ENCODE peak calls at places on chromosome 19, in nine cellular contexts. W is A549, Z is HCT116, M is GM23338, E is Panc1, T is HepG2, B is SK-N-SH, S is GM12878, Y is K562. C is an unnamed sample.

GRCh38 chr19:55667958-55668357 is 7.1 kb upstream of the EPN1 start:
- DNase-seq in E (no peak), T (no peak), B (no peak), W (no peak), M (no peak), S (no peak), Z (no peak), Y (no peak), C (no peak)

GRCh38 chr19:12994701-12995595 is at the start of gene NFIX:
- DNase-seq in M (peak), Y (peak), T (peak), Z (no peak), E (no peak), S (no peak), W (no peak), B (peak), C (peak)

GRCh38 chr19:33387351-33388230 is 14.1 kb downstream of the CEBPG start:
- DNase-seq in W (no peak), Y (no peak), M (no peak), B (no peak), S (no peak), Z (no peak), T (no peak), E (no peak), C (no peak)

GRCh38 chr19:42528354-42529247 is at the start of gene CEACAM1:
- DNase-seq in E (no peak), B (no peak), Z (no peak), Y (no peak), S (no peak), M (no peak), T (peak), W (no peak), C (peak)

GRCh38 chr19:11963566-11964355 is 1.1 kb upstream of the ZNF763 start:
- DNase-seq in Y (peak), Z (no peak), M (peak), E (no peak), B (peak), S (peak), W (no peak), T (peak), C (peak)

GRCh38 chr19:38266070-38266469 is 1.7 kb downstream of the SPINT2 start:
- DNase-seq in B (no peak), S (no peak), M (no peak), W (no peak), Y (no peak), E (no peak), T (no peak), Z (no peak), C (no peak)

GRCh38 chr19:57280913-57281425 is 684 bp downstream of the ZNF460 start:
- DNase-seq in Z (no peak), M (no peak), W (peak), S (no peak), Y (peak), T (no peak), B (peak), E (no peak), C (peak)

GRCh38 chr19:10187315-10187714 is 7.4 kb downstream of the DNMT1 start:
- DNase-seq in Y (no peak), Z (no peak), W (no peak), S (no peak), E (no peak), B (no peak), T (no peak), M (no peak), C (no peak)

GRCh38 chr19:41551212-41551610 is 24.8 kb upstream of the CEACAM21 start:
- DNase-seq in Y (no peak), W (no peak), S (no peak), B (no peak), T (no peak), E (no peak), M (no peak), Z (no peak), C (no peak)

GRCh38 chr19:48844472-48844871 is 8.2 kb upstream of the HSD17B14 start:
- DNase-seq in W (peak), Y (peak), T (peak), Z (peak), M (peak), S (no peak), B (peak), E (no peak), C (no peak)
- TF ChIP-seq REST in W (no peak), Y (no peak), T (no peak), Z (no peak), M (no peak), S (no peak), B (no peak), E (no peak), C (no peak)

GRCh38 chr19:48493718-48494515 is 17.7 kb downstream of the LMTK3 start:
- DNase-seq in W (no peak), S (no peak), E (no peak), Z (no peak), T (no peak), B (no peak), M (peak), Y (no peak), C (no peak)

GRCh38 chr19:48495391-48495790 is 16.2 kb downstream of the LMTK3 start:
- DNase-seq in B (no peak), Y (no peak), W (no peak), Z (no peak), S (no peak), T (no peak), E (no peak), M (no peak), C (no peak)

GRCh38 chr19:48490980-48491792 is 20.4 kb downstream of the LMTK3 start:
- DNase-seq in B (peak), E (no peak), S (no peak), M (peak), T (no peak), W (peak), Z (peak), Y (peak), C (no peak)

GRCh38 chr19:48491793-48492123 is 19.9 kb downstream of the LMTK3 start:
- DNase-seq in Z (no peak), E (no peak), W (no peak), M (peak), S (no peak), T (no peak), Y (peak), B (no peak), C (no peak)

GRCh38 chr19:48492925-48493717 is 18.5 kb downstream of the LMTK3 start:
- DNase-seq in M (peak), T (peak), B (peak), S (peak), Z (peak), Y (peak), E (peak), W (peak), C (peak)
- TF ChIP-seq REST in M (no peak), T (no peak), B (no peak), S (no peak), Z (no peak), Y (peak), E (no peak), W (no peak), C (no peak)

GRCh38 chr19:44741841-44742352 is 6.6 kb upstream of the BCL3 start:
- DNase-seq in E (peak), M (no peak), W (peak), Y (peak), S (no peak), Z (peak), B (peak), T (peak), C (peak)
- TF ChIP-seq REST in E (no peak), M (no peak), W (peak), Y (peak), S (no peak), Z (no peak), B (peak), T (no peak), C (no peak)

DNA sequence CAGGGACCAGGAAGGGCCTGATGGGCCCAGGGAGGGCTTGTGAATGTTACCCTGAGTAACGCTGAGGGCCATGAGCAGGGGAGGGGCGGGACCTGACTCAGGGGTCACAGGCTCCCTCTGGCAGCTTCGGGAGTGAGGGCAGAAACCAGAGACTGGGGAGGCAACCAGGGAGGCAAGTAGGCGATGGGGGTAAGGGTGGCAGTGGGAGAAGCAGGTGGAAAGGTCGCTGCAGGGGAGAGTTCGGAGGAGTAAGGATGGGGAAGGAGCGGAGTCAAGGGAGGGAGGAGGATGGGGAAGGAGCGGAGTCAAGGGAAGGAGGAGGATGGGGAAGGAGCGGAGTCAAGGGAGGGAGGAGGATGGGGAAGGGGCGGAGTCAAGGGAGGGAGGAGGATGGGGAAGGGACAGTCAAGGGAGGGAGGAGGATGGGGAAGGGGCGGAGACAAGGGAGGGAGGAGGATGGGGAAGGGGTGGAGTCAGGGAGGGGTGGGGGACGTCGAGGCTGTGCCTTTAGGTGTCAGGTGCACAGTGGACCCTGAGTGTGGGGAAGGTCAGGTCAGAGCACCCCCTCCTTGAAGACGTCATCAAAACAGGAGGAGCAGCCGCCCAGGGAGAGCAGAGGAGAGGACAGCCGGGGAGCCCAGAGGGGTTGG is 15.5 kb upstream of the B3GNT3 start:
- DNase-seq in B (peak), T (no peak), Z (peak), W (peak), Y (peak), E (no peak), M (peak), S (no peak), C (peak)
- TF ChIP-seq REST in B (no peak), T (no peak), Z (no peak), W (no peak), Y (no peak), E (no peak), M (no peak), S (no peak), C (no peak)

DNA sequence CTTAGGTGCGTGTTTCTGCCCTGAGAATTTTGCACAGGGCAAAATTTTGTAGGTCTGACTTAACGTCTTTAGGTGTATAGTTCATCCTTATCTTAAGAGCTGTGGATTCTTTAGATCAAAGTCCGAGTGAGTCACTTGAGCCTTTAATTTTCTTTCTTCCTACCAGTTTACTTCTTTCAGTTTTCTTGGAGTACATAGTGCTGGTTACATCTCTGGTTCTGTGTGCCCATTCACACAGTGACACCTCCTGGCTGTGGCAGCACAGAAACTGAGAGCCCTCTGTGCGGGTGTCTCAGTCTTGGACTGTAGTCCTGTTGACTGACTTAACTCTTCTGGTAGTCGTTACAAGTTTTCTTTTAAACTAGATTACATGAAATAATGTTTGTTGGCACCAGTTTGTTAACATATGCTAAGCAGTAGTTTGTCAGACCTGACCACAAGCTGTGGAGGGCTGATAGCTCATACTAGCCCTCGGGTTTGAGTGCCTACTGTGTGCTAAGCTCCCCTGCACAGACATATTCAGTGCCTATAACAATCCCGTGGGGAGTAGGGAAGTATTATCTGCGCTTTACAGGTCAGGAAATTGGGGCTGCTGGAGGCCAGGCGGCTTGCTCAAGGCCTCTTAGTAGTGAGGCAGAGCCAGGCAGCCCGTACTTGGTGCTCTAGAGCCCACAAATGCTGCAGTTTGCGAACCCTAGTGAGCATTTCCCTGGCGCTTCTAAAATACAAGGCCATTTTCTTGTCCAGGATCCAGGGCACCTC is 1.6 kb downstream of the GATAD2A start:
- DNase-seq in T (peak), Y (peak), Z (no peak), W (peak), S (no peak), M (no peak), E (no peak), B (no peak), C (peak)
- TF ChIP-seq REST in T (no peak), Y (no peak), Z (no peak), W (no peak), S (no peak), M (no peak), E (no peak), B (no peak), C (no peak)

GRCh38 chr19:19133985-19134384 is 4.3 kb downstream of the TMEM161A start:
- DNase-seq in Z (no peak), Y (no peak), B (no peak), S (no peak), T (no peak), E (no peak), M (no peak), W (no peak), C (no peak)

GRCh38 chr19:19132912-19133311 is 5.4 kb downstream of the TMEM161A start:
- DNase-seq in B (no peak), W (no peak), S (no peak), Y (no peak), Z (no peak), T (no peak), E (no peak), M (no peak), C (no peak)

GRCh38 chr19:19131989-19132388 is 6.3 kb downstream of the TMEM161A start:
- DNase-seq in Y (no peak), B (no peak), T (no peak), Z (no peak), W (no peak), S (no peak), E (no peak), M (no peak), C (no peak)

GRCh38 chr19:19137556-19138109 is 645 bp downstream of the TMEM161A start:
- DNase-seq in M (peak), S (no peak), Y (peak), Z (no peak), T (no peak), E (no peak), W (no peak), B (peak), C (no peak)

GRCh38 chr19:19134687-19135158 is 3.6 kb downstream of the TMEM161A start:
- DNase-seq in Y (peak), E (no peak), S (no peak), W (no peak), Z (no peak), T (no peak), M (peak), B (peak), C (peak)
- TF ChIP-seq REST in Y (no peak), E (no peak), S (no peak), W (no peak), Z (no peak), T (no peak), M (no peak), B (no peak), C (no peak)